ENCODE peak calls at places on chromosomes 6 and 20, in five cellular contexts. U is Peyer's patch, Q is choroid plexus epithelial cell, I is cardiac muscle cell, H is keratinocyte. F is an unnamed sample.

GRCh38 chr6:128918886-128919285 is 35.9 kb downstream of the LAMA2 start:
- DNase-seq in I (no peak), Q (no peak), H (no peak), U (no peak), F (no peak)

GRCh38 chr6:168791916-168792315 is 350.9 kb downstream of the SMOC2 start:
- DNase-seq in I (no peak), Q (no peak), H (no peak), U (no peak), F (no peak)

GRCh38 chr20:62040933-62041332 is 24.7 kb downstream of the TAF4 start:
- DNase-seq in H (no peak), I (no peak), Q (no peak), U (no peak), F (no peak)

GRCh38 chr6:108805611-108806181 is 42.5 kb upstream of the ARMC2 start:
- DNase-seq in H (no peak), Q (no peak), I (no peak), U (no peak), F (no peak)

GRCh38 chr6:89311853-89312531 is 3.1 kb downstream of the GABRR2 start:
- DNase-seq in I (peak), H (no peak), Q (peak), U (no peak), F (peak)

GRCh38 chr6:47670851-47671250 is 27.5 kb upstream of the ADGRF4 start:
- DNase-seq in H (no peak), Q (no peak), U (no peak), I (no peak), F (no peak)

GRCh38 chr6:235763-236360 is 56.4 kb upstream of the DUSP22 start:
- DNase-seq in H (no peak), Q (peak), U (no peak), I (peak), F (peak)

GRCh38 chr20:54112221-54112884 is 42.0 kb upstream of the BCAS1 start:
- DNase-seq in Q (no peak), I (peak), U (no peak), H (no peak), F (no peak)

GRCh38 chr6:169028343-169028742 is 225.3 kb downstream of the THBS2 start:
- DNase-seq in Q (no peak), I (no peak), H (no peak), U (no peak), F (no peak)

GRCh38 chr20:32445539-32446273 is 87.6 kb downstream of the ASXL1 start:
- DNase-seq in H (no peak), I (no peak), Q (no peak), U (peak), F (no peak)

GRCh38 chr6:54244430-54244829 is 63.8 kb upstream of the TINAG start:
- DNase-seq in Q (peak), H (no peak), I (peak), U (no peak), F (peak)

GRCh38 chr20:40815156-40816038 is 126.4 kb upstream of the MAFB start:
- DNase-seq in I (no peak), U (no peak), H (no peak), Q (peak), F (no peak)

GRCh38 chr6:130858498-130859160 is 31.4 kb downstream of the SMLR1 start:
- DNase-seq in I (no peak), Q (no peak), U (no peak), H (no peak), F (no peak)

GRCh38 chr6:111658445-111659154 is 52.9 kb upstream of the TRAF3IP2 start:
- DNase-seq in Q (peak), H (no peak), U (no peak), I (peak), F (no peak)

GRCh38 chr6:106631356-106631755 is 2.0 kb downstream of the QRSL1 start:
- DNase-seq in Q (no peak), H (no peak), U (no peak), I (peak), F (no peak)

GRCh38 chr20:53097371-53097770 is 125.2 kb downstream of the TSHZ2 start:
- DNase-seq in Q (no peak), U (no peak), H (no peak), I (no peak), F (no peak)

GRCh38 chr6:99604161-99605073 is 2.2 kb upstream of the PRDM13 start:
- DNase-seq in H (no peak), Q (no peak), I (no peak), U (no peak), F (no peak)

GRCh38 chr6:170347975-170348374 is 41.4 kb downstream of the FAM120B start:
- DNase-seq in U (no peak), Q (no peak), H (no peak), I (no peak), F (no peak)

GRCh38 chr6:88490865-88491264 is 324.7 kb upstream of the CNR1 start:
- DNase-seq in I (peak), Q (peak), U (no peak), H (no peak), F (no peak)

GRCh38 chr20:39036011-39036410 is 73.9 kb downstream of the DHX35 start:
- DNase-seq in U (no peak), Q (peak), H (no peak), I (no peak), F (no peak)

GRCh38 chr6:160256445-160256844 is 2.2 kb downstream of the SLC22A2 start:
- DNase-seq in U (no peak), I (no peak), Q (no peak), H (peak), F (no peak)

GRCh38 chr20:6231551-6231950 is 108.7 kb upstream of the FERMT1 start:
- DNase-seq in Q (peak), U (no peak), H (no peak), I (peak), F (no peak)

GRCh38 chr20:19802492-19803158 is 44.6 kb downstream of the RIN2 start:
- DNase-seq in H (no peak), Q (no peak), I (no peak), U (peak), F (no peak)
- TF ChIP-seq CTCF in H (peak), Q (peak), I (peak), U (no peak), F (peak)

DNA sequence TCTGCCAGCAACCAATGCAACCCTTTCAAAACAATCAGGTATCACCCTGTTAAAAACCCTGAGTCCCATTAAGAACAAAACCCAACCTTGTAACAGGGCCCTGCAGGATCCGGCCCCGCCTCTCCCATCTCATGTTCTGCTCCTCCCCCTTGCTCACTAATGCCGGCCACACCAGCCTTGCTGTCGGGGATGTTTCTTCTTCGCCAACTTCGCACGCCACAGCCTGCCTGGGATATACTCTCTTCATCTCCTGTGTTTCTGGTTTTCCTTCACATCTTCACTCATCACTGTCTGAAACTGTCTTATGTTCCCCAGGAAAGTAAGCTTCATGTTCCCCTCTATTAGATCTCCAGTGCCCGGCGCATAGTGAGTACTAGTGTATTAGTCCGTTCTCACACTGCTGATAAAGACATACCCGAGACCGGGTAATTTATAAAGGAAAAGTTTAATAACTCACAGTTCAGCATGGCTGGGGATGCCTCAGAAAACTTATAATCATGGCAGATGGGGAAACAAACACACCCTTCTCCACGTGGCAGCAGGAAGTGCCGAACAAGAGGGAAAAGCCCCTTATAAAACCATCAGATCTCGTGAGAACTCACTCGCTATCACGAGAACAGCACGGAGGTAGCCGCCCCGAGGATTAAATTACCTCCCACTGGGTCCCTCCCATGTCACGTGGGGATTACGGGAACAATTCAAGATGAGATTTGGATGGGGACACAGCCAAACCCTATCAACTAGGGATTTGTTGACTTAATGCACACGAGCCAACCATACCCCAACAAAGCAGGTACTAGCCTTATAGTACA is 5.1 kb downstream of the TP53RK start:
- DNase-seq in Q (peak), H (no peak), U (no peak), I (peak), F (no peak)
- H3K4me3 ChIP-seq in Q (peak), H (peak), U (peak), I (peak), F (no peak)

DNA sequence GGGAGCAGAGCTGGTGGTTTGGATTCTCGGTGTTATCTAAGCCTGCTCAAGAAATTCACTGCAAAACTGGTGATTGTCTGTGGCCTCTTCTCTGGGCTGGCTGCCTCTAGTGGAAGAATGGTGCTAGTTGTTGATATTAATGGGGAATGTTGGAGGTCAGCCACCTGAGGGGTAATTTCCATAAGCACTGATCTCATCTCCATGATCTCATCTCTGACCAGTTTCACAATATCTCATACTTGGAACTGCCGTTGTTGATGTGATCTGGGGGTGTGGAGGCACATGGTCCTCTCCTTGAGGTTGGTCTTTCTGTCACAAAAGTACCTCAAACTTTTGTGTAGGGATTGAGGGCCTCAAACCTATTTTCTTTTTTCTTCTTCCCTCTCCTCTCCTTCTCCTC is 102.6 kb downstream of the CD109 start:
- DNase-seq in U (peak), I (peak), H (no peak), Q (peak), F (no peak)
- TF ChIP-seq CTCF in U (no peak), I (peak), H (peak), Q (peak), F (no peak)

DNA sequence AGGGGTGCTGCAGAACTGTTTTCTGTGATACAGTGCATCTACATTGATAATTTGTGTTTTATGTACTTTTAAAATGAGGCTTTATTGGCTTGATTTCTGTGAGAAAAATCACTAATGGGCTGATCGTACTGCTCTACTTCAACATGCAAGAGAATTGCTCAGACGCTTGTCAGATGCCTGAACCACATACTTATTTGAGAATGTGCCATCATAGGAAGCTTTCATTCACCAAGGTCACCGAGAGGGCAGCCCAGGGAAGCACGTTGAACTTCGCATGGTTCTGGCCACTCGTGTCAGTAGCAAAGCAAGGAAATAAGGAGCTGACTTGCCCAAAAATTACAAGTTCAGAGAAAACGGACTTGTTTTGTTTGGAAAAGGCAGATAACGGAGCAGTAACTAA is 168.5 kb upstream of the AKAP12 start:
- DNase-seq in Q (peak), H (no peak), U (no peak), I (peak), F (no peak)
- H3K4me3 ChIP-seq in Q (peak), H (no peak), U (peak), I (no peak), F (no peak)

GRCh38 chr6:53066059-53066406 is 829 bp downstream of the FBXO9 start:
- DNase-seq in I (peak), Q (peak), H (no peak), U (peak), F (peak)
- TF ChIP-seq CTCF in I (no peak), Q (no peak), H (no peak), U (no peak), F (no peak)

GRCh38 chr6:27674882-27675281 is 202.0 kb upstream of the ZNF184 start:
- DNase-seq in H (no peak), I (no peak), U (no peak), Q (no peak), F (no peak)
- H3K4me3 ChIP-seq in H (no peak), I (no peak), U (no peak), Q (no peak), F (no peak)

GRCh38 chr6:31009731-31010130 is 543 bp upstream of the MUC22 start:
- DNase-seq in U (no peak), I (no peak), Q (no peak), H (no peak), F (no peak)
- TF ChIP-seq CTCF in U (no peak), I (no peak), Q (no peak), H (no peak), F (no peak)

DNA sequence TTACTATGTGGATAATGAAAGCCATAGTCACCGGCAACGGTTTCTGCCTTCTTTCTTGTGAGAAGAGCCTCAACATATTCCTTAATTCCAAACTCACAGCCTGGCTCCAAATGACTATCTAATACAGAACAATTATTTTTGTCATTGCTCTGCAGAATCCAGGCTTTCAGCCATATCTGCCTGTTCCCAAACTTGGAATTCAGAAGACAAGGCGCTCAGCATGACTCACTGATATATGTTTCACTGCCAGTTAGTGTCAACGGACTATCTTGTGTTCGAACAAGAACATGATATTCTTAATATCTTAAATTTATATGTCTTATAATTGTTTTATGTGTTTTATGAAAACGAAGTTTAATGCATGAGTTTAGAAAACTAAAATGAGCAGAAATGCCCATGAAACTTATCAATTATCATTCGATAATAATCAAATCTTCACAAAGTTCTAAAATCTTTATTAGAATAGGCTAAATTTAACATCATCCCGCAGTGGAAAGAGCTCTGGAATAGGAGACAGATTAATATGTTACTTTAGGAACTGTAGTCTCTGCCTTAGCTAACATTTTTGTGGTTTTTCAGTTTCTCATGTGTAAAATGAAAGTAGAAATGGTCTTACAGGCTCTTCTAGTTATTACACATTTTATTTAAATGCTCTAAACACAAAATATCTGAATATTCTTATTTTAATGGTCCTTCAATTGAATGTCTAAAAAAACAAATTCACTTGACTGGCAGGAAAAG is 669.3 kb upstream of the GJE1 start:
- DNase-seq in U (no peak), H (no peak), Q (peak), I (peak), F (no peak)
- H3K4me3 ChIP-seq in U (no peak), H (no peak), Q (no peak), I (no peak), F (no peak)

F was measured in OCI-LY7.